ENCODE peak calls at places on chromosome 4, in nine cellular contexts. F is adrenal gland, Q is progenitor cell of endocrine pancreas, V is GM10248, D is heart left ventricle, X is BJ, K is astrocyte of the cerebellum, M is body of pancreas, C is colonic mucosa. J is an unnamed sample.

GRCh38 chr4:22129454-22130075 is 181.0 kb upstream of the KCNIP4 start:
- DNase-seq in K (no peak), M (peak; percentile 18), C (peak; percentile 25), Q (no peak), X (peak; percentile 1), F (no peak), V (no peak), D (no peak), J (peak; percentile 5)

GRCh38 chr4:159298502-159298901 is 195.6 kb downstream of the RAPGEF2 start:
- DNase-seq in K (no peak), D (no peak), V (no peak), M (no peak), X (no peak), Q (no peak), F (no peak), C (no peak), J (no peak)

GRCh38 chr4:99986792-99987191 is 36.7 kb upstream of the H2AZ1 start:
- DNase-seq in V (no peak), D (no peak), C (no peak), K (no peak), Q (no peak), F (no peak), X (no peak), M (no peak), J (no peak)

GRCh38 chr4:5372198-5372597 is 320.9 kb downstream of the STK32B start:
- DNase-seq in V (no peak), C (no peak), F (no peak), Q (no peak), K (no peak), D (no peak), X (no peak), M (no peak), J (no peak)

GRCh38 chr4:123060039-123060770 is 137.8 kb upstream of the NUDT6 start:
- DNase-seq in M (no peak), C (no peak), X (no peak), F (no peak), D (no peak), Q (no peak), V (no peak), K (no peak), J (no peak)

GRCh38 chr4:43757147-43757546 is 691.5 kb downstream of the KCTD8 start:
- DNase-seq in C (no peak), X (no peak), M (peak; percentile 62), V (no peak), D (no peak), F (no peak), K (no peak), Q (no peak), J (no peak)

GRCh38 chr4:136634121-136634520 is 898.2 kb downstream of the PCDH18 start:
- DNase-seq in X (no peak), D (no peak), K (no peak), C (no peak), F (no peak), Q (no peak), M (no peak), V (no peak), J (no peak)

GRCh38 chr4:23036921-23037495 is 344.3 kb downstream of the GBA3 start:
- DNase-seq in C (no peak), D (no peak), M (no peak), V (no peak), X (no peak), F (no peak), K (no peak), Q (no peak), J (no peak)

GRCh38 chr4:87014284-87014782 is 79.5 kb downstream of the AFF1 start:
- DNase-seq in F (no peak), D (no peak), V (no peak), X (peak; percentile 39), M (no peak), K (no peak), Q (no peak), C (no peak), J (no peak)

DNA sequence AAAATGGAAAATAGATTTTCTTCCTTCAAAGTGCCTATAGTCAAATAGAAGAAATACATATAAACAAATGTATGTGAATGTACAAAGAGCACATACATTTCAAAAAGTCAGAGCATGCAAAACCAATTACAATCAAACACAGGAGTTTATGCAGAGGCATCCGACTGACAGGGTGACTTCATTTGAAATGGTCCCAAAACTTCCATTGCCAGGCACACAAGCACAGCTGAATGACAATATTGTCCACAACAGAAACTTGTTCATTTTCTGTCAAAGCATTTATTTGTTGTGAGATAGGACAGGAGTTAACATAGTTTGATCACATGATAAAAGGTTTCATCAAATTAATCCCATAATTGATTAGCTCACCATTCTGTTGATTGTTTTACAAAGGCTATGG is 96.4 kb upstream of the TTC29 start:
- DNase-seq in F (no peak), K (no peak), D (no peak), V (no peak), C (no peak), M (no peak), X (no peak), Q (no peak), J (no peak)
- TF ChIP-seq CTCF in F (no peak), K (no peak), D (no peak), V (no peak), C (no peak), M (no peak), X (no peak), Q (no peak), J (no peak)

GRCh38 chr4:106793933-106794332 is 242.2 kb downstream of the DKK2 start:
- DNase-seq in M (no peak), K (no peak), Q (no peak), V (no peak), C (no peak), X (no peak), D (no peak), F (no peak), J (no peak)

GRCh38 chr4:106796866-106797265 is 239.2 kb downstream of the DKK2 start:
- DNase-seq in M (no peak), V (no peak), X (peak; percentile 72), D (no peak), F (no peak), Q (no peak), K (no peak), C (no peak), J (no peak)

GRCh38 chr4:106795326-106795725 is 240.8 kb downstream of the DKK2 start:
- DNase-seq in K (no peak), D (no peak), X (no peak), C (no peak), Q (no peak), V (no peak), F (no peak), M (no peak), J (no peak)
- TF ChIP-seq CTCF in K (no peak), D (no peak), X (no peak), C (no peak), Q (no peak), V (no peak), F (no peak), M (no peak), J (no peak)

GRCh38 chr4:113106076-113106475 is 56.6 kb downstream of the ANK2 start:
- DNase-seq in X (peak; percentile 11), C (no peak), D (no peak), Q (no peak), F (no peak), K (peak; percentile 37), M (no peak), V (no peak), J (peak; percentile 10)
- TF ChIP-seq CTCF in X (peak; percentile 44), C (no peak), D (peak; percentile 18), Q (peak; percentile 63), F (peak; percentile 34), K (peak; percentile 29), M (peak; percentile 31), V (peak; percentile 38), J (peak; percentile 46)

DNA sequence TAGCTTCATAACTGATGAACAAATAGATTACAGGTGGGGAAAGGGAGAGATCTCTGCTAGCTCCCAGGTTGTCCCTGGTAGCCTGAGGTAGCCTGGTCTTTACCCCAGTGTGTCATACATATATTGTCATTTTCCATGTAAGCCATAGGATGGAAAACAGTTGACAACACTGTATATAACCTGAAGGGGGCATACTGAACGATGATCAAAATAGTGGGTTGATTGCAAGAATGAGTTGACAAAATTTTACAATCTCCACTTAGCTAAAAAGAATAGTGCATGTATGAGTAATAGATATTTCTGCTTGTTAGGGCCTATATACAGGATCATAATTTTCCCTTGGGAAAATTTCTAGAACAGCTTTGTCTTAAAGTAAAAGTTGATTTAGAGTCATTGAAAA is 304.1 kb upstream of the HAND2 start:
- DNase-seq in K (no peak), X (no peak), C (no peak), M (no peak), Q (no peak), V (no peak), F (no peak), D (no peak), J (no peak)
- TF ChIP-seq CTCF in K (no peak), X (no peak), C (no peak), M (no peak), Q (no peak), V (no peak), F (no peak), D (no peak), J (no peak)

GRCh38 chr4:154506253-154506652 is 14.7 kb upstream of the DCHS2 start:
- DNase-seq in D (no peak), X (no peak), K (peak; percentile 45), Q (no peak), M (no peak), V (peak; percentile 18), C (no peak), F (peak; percentile 16), J (no peak)
- TF ChIP-seq CTCF in D (peak; percentile 28), X (peak; percentile 52), K (peak; percentile 61), Q (peak; percentile 68), M (peak; percentile 35), V (peak; percentile 54), C (no peak), F (peak; percentile 51), J (peak; percentile 48)

DNA sequence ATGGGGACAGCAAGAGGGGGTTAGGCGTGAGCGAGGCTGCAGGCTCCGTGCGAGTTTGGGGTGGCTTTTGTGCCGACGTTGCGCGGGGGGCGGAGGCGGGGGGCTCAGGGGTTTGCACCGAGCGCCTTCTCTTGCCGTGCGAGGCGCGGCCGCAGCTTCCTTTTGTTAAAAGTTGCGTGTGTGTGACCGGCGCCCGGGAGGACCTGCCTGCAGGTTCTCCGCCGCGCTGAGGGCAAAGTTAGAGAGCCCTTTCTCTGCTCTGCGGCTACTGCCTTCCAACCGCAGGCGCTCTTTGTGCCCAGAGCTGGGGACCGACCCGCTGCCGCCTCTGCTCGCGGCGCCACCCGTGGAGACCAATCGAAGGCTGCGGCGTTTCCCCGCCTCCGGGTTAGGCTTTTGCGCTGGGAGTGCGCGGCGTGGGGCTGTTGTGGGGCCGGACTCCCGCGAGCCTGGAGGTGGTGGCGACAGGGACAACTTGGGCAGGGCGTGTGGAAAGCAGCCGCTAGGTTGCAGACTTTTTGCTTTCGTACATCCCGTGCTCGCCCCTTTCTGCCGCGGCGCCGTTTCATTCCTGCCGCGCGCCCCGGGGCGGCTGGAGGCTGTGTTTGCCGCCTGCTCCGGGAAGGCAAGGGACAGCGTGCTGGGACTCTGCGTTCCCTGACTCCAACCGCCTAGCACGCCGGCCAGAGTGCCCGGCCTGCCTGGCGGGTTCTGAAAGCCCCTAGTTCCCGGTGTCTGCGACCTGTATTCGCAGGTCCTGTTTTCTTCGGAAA is 750 bp downstream of the KIT start:
- DNase-seq in C (peak; percentile 61), M (peak; percentile 66), Q (peak; percentile 51), X (no peak), K (peak; percentile 8), F (peak; percentile 50), D (peak; percentile 75), V (peak; percentile 33), J (no peak)
- TF ChIP-seq CTCF in C (no peak), M (peak; percentile 15), Q (peak; percentile 50), X (peak; percentile 53), K (peak; percentile 20), F (peak; percentile 33), D (no peak), V (no peak), J (peak; percentile 22)

GRCh38 chr4:2650276-2650675 is 105.9 kb downstream of the TNIP2 start:
- DNase-seq in V (no peak), Q (no peak), C (no peak), K (no peak), F (peak; percentile 2), X (no peak), M (no peak), D (no peak), J (no peak)
- TF ChIP-seq CTCF in V (no peak), Q (no peak), C (no peak), K (no peak), F (no peak), X (no peak), M (no peak), D (no peak), J (no peak)